ENCODE peak calls at places on chromosome 7, in five cellular contexts. H is PC-9, Z is colonic mucosa, P is bronchial epithelial cell, V is tibial nerve. N is an unnamed sample. For H3K36me3, the result is how much of the 10 kb centered on the place peaks cover.

GRCh38 chr7:158004123-158004490 is 583.5 kb downstream of the PTPRN2 start:
- DNase-seq in H (no peak), Z (no peak), P (no peak), V (no peak), N (no peak)

GRCh38 chr7:135672560-135673359 is 10.4 kb downstream of the STMP1 start:
- DNase-seq in H (peak), Z (peak), P (peak), V (peak), N (peak)

GRCh38 chr7:104926905-104927454 is 87.0 kb upstream of the KMT2E start:
- DNase-seq in H (no peak), Z (no peak), P (peak), V (no peak), N (no peak)

GRCh38 chr7:148480479-148481146 is 110.0 kb upstream of the C7orf33 start:
- DNase-seq in H (no peak), Z (no peak), P (no peak), V (no peak), N (no peak)

GRCh38 chr7:12573885-12574284 is 3.4 kb downstream of the SCIN start:
- DNase-seq in H (no peak), Z (no peak), P (no peak), V (no peak), N (no peak)

GRCh38 chr7:100983451-100984187 is 14.3 kb downstream of the MUC12 start:
- DNase-seq in H (no peak), Z (peak), P (peak), V (no peak), N (peak)

GRCh38 chr7:51210766-51211165 is 105.8 kb downstream of the COBL start:
- DNase-seq in H (no peak), Z (no peak), P (no peak), V (no peak), N (no peak)

GRCh38 chr7:101804087-101804631 is 13.3 kb upstream of the CUX1 start:
- DNase-seq in H (no peak), Z (no peak), P (peak), V (no peak), N (no peak)

GRCh38 chr7:130461256-130461655 is 20.4 kb upstream of the CEP41 start:
- DNase-seq in H (no peak), Z (no peak), P (no peak), V (no peak), N (no peak)

GRCh38 chr7:115548756-115549155 is 481.8 kb downstream of the TFEC start:
- DNase-seq in H (no peak), Z (no peak), P (no peak), V (no peak), N (peak)

GRCh38 chr7:154960063-154960790 is 42.7 kb downstream of the PAXIP1 start:
- DNase-seq in H (no peak), Z (no peak), P (peak), V (no peak), N (no peak)

GRCh38 chr7:120171406-120171805 is 101.6 kb upstream of the KCND2 start:
- DNase-seq in H (no peak), Z (no peak), P (peak), V (no peak), N (no peak)

GRCh38 chr7:140521426-140521825 is 42.1 kb upstream of the MKRN1 start:
- DNase-seq in H (no peak), Z (no peak), P (no peak), V (no peak), N (no peak)

GRCh38 chr7:1080918-1081255 is 7.0 kb upstream of the GPER1 start:
- DNase-seq in H (no peak), Z (no peak), P (no peak), V (no peak), N (no peak)

GRCh38 chr7:7820409-7820808 is 102.0 kb upstream of the RPA3 start:
- DNase-seq in H (no peak), Z (no peak), P (no peak), V (no peak), N (no peak)

GRCh38 chr7:16106869-16107268 is 314.5 kb downstream of the CRPPA start:
- DNase-seq in H (no peak), Z (no peak), P (no peak), V (no peak), N (no peak)

GRCh38 chr7:85065306-85065705 is 121.5 kb downstream of the SEMA3D start:
- DNase-seq in H (no peak), Z (no peak), P (no peak), V (peak), N (peak)

GRCh38 chr7:80781561-80781979 is 137.3 kb downstream of the SEMA3C start:
- DNase-seq in H (peak), Z (no peak), P (peak), V (peak), N (peak)

GRCh38 chr7:27616186-27616491 is 46.5 kb downstream of the HIBADH start:
- DNase-seq in H (no peak), Z (no peak), P (no peak), V (no peak), N (no peak)
- H3K36me3 ChIP-seq in H (under half), Z (under half), P (under half), V (under half), N (under half)

GRCh38 chr7:45123913-45124312 is 12.4 kb upstream of the TBRG4 start:
- DNase-seq in H (no peak), Z (no peak), P (no peak), V (no peak), N (no peak)

GRCh38 chr7:45125193-45125904 is 13.9 kb upstream of the TBRG4 start:
- DNase-seq in H (no peak), Z (no peak), P (no peak), V (no peak), N (no peak)

GRCh38 chr7:45126201-45126600 is 14.7 kb upstream of the TBRG4 start:
- DNase-seq in H (no peak), Z (no peak), P (no peak), V (no peak), N (no peak)

GRCh38 chr7:45122975-45123860 is 11.7 kb upstream of the TBRG4 start:
- DNase-seq in H (no peak), Z (no peak), P (no peak), V (no peak), N (no peak)

GRCh38 chr7:45124351-45124750 is 12.9 kb upstream of the TBRG4 start:
- DNase-seq in H (no peak), Z (no peak), P (no peak), V (no peak), N (no peak)
- H3K36me3 ChIP-seq in H (under half), Z (under half), P (under half), V (under half), N (under half)

GRCh38 chr7:17326378-17326777 is 27.9 kb downstream of the AHR start:
- DNase-seq in H (no peak), Z (no peak), P (no peak), V (no peak), N (no peak)

GRCh38 chr7:17336168-17336567 is 37.7 kb downstream of the AHR start:
- DNase-seq in H (no peak), Z (no peak), P (no peak), V (no peak), N (no peak)

GRCh38 chr7:17333227-17333626 is 34.8 kb downstream of the AHR start:
- DNase-seq in H (no peak), Z (no peak), P (no peak), V (no peak), N (no peak)

DNA sequence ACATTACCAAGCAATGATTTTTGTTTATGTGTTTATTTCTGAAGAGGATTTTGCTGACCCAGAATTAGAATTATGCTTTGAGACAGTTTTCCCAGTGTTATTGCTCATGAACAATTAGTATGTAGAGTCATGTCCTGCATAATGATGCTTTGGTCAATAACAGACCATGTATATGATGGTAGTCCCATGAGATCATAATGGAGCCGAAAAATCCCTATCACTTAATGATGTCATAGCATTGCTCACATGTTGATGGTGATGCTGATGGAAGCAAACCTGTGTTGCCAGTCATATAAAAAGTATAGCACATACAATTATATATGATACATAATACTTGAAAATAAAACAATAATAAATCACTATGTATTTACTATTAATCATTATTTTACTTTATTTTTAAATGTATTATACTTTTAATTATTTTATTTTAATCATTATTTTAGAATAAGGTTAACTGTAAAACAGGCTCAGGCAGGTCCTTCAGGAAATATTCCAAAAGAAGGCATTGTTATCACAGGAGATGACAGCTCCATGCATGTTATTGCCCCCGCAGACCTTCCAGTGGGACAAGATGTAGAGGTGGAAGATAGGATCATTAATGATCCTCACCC is 33.5 kb downstream of the AHR start:
- DNase-seq in H (no peak), Z (no peak), P (no peak), V (no peak), N (no peak)
- H3K36me3 ChIP-seq in H (half or more), Z (under half), P (under half), V (under half), N (under half)

DNA sequence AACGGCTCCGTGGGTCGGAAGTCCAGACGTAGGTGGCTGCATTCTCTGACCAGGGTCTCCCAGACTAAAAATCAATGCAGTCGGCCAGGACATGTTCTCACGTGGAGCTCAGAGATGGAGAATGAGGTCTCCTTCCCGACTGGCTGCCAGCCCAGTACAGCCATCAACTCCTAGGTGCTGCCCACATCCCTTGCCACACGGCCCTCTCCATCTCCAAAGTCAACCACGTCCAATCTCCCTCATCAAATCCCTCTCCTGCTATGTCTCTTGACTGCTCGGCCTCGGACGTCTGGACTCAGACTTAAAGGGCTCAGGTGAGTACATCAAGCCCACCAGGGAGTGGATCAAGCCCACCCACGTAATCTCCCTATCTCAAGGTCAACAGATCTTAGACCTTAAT is 6.9 kb downstream of the MAD1L1 start:
- DNase-seq in H (no peak), Z (no peak), P (no peak), V (no peak), N (no peak)
- H3K36me3 ChIP-seq in H (under half), Z (under half), P (under half), V (under half), N (under half)

GRCh38 chr7:73473636-73474035 is 40.1 kb downstream of the FZD9 start:
- DNase-seq in H (no peak), Z (no peak), P (no peak), V (no peak), N (no peak)
- H3K36me3 ChIP-seq in H (under half), Z (under half), P (under half), V (under half), N (half or more)

N was measured in astrocyte.